ENCODE peak calls at places on chromosomes 13 and 19, in four cellular contexts. D, E, N and T are unnamed samples.

GRCh38 chr13:54742984-54743383 is 1714.4 kb downstream of the OLFM4 start:
- DNase-seq in D (peak), E (no peak), N (no peak), T (no peak)

GRCh38 chr13:73337511-73337910 is 278.7 kb downstream of the KLF5 start:
- DNase-seq in D (no peak), E (peak), N (no peak), T (no peak)

GRCh38 chr19:6862673-6863078 is 24.7 kb upstream of the ADGRE1 start:
- DNase-seq in D (peak), E (peak), N (peak), T (peak)

GRCh38 chr13:98484289-98485219 is 92.4 kb downstream of the STK24 start:
- DNase-seq in D (peak), E (peak), N (peak), T (peak)

GRCh38 chr19:38287604-38288003 is 16.4 kb upstream of the C19orf33 start:
- DNase-seq in D (no peak), E (no peak), N (no peak), T (no peak)

GRCh38 chr13:91630916-91631315 is 232.5 kb downstream of the GPC5 start:
- DNase-seq in D (no peak), E (no peak), N (no peak), T (no peak)

GRCh38 chr13:36421447-36421846 is 10.8 kb upstream of the CCNA1 start:
- DNase-seq in D (no peak), E (no peak), N (peak), T (no peak)

GRCh38 chr19:33724723-33725060 is 72.0 kb upstream of the KCTD15 start:
- DNase-seq in D (no peak), E (no peak), N (no peak), T (no peak)

GRCh38 chr19:48444129-48444932 is 1.5 kb upstream of the GRWD1 start:
- DNase-seq in D (peak), E (no peak), N (no peak), T (peak)

GRCh38 chr19:3979289-3979673 is 6.0 kb downstream of the EEF2 start:
- DNase-seq in D (no peak), E (no peak), N (no peak), T (peak)

GRCh38 chr13:109667754-109668360 is 118.5 kb downstream of the IRS2 start:
- DNase-seq in D (no peak), E (no peak), N (no peak), T (no peak)

GRCh38 chr19:17076539-17076919 is 952 bp downstream of the MYO9B start:
- DNase-seq in D (no peak), E (peak), N (peak), T (no peak)

GRCh38 chr13:52809310-52809769 is 39.1 kb downstream of the PCDH8 start:
- DNase-seq in D (peak), E (peak), N (peak), T (peak)

GRCh38 chr13:68176486-68176885 is 946.4 kb upstream of the PCDH9 start:
- DNase-seq in D (no peak), E (peak), N (peak), T (no peak)

GRCh38 chr19:45824041-45824471 is 8.9 kb upstream of the RSPH6A start:
- DNase-seq in D (peak), E (peak), N (peak), T (peak)

GRCh38 chr13:110914293-110915056 is 394 bp downstream of the ANKRD10 start:
- DNase-seq in D (peak), E (peak), N (peak), T (peak)

GRCh38 chr13:26328326-26328725 is 74.4 kb downstream of the CDK8 start:
- DNase-seq in D (no peak), E (no peak), N (no peak), T (no peak)

GRCh38 chr19:2461751-2462634 is 5.2 kb upstream of the LMNB2 start:
- DNase-seq in D (peak), E (peak), N (peak), T (peak)

GRCh38 chr19:1551068-1552040 is 16.8 kb downstream of the MEX3D start:
- DNase-seq in D (no peak), E (no peak), N (no peak), T (no peak)

GRCh38 chr13:114145722-114146121 is 13.3 kb upstream of the RASA3 start:
- DNase-seq in D (no peak), E (no peak), N (no peak), T (no peak)

GRCh38 chr19:53982611-53983010 is 8.8 kb upstream of the CACNG6 start:
- DNase-seq in D (no peak), E (no peak), N (no peak), T (no peak)

GRCh38 chr19:13022859-13023636 is 27.8 kb downstream of the NFIX start:
- DNase-seq in D (peak), E (peak), N (peak), T (peak)

GRCh38 chr19:57010541-57010940 is 109.2 kb upstream of the USP29 start:
- DNase-seq in D (no peak), E (no peak), N (no peak), T (no peak)

GRCh38 chr19:3595521-3596061 is 10.3 kb downstream of the GIPC3 start:
- DNase-seq in D (no peak), E (no peak), N (no peak), T (no peak)